ENCODE peak calls at places on chromosome 6, in ten cellular contexts. G, P, J, I, M, D, N, L, X and T are unnamed samples.

GRCh38 chr6:29967379-29968010 is 25.2 kb downstream of the HLA-A start:
- DNase-seq in G (no peak), P (no peak), J (peak; percentile 79), I (peak; percentile 54), M (no peak), D (no peak), N (no peak), L (peak; percentile 60), X (peak; percentile 63), T (no peak)

GRCh38 chr6:134267917-134268361 is 50.0 kb downstream of the SGK1 start:
- DNase-seq in G (peak; percentile 72), P (no peak), J (peak; percentile 54), I (no peak), M (no peak), D (no peak), N (no peak), L (no peak), X (peak; percentile 14), T (no peak)

GRCh38 chr6:54291738-54292137 is 16.5 kb upstream of the TINAG start:
- DNase-seq in G (no peak), P (no peak), J (peak; percentile 90), I (no peak), M (no peak), D (no peak), N (no peak), L (peak; percentile 86), X (no peak), T (no peak)

GRCh38 chr6:21587182-21587924 is 6.2 kb upstream of the SOX4 start:
- DNase-seq in G (peak; percentile 58), P (peak; percentile 7), J (peak; percentile 74), I (peak; percentile 84), M (no peak), D (peak; percentile 59), N (peak; percentile 61), L (peak; percentile 73), X (peak; percentile 85), T (peak; percentile 44)

GRCh38 chr6:136058852-136059251 is 191.3 kb downstream of the MTFR2 start:
- DNase-seq in G (no peak), P (no peak), J (no peak), I (no peak), M (no peak), D (no peak), N (no peak), L (no peak), X (no peak), T (no peak)

GRCh38 chr6:123810214-123810613 is 6.5 kb downstream of the NKAIN2 start:
- DNase-seq in G (no peak), P (no peak), J (peak; percentile 83), I (no peak), M (no peak), D (no peak), N (no peak), L (no peak), X (peak; percentile 33), T (no peak)

GRCh38 chr6:26195376-26195923 is 108.2 kb downstream of the HFE start:
- DNase-seq in G (peak; percentile 97), P (peak; percentile 81), J (peak; percentile 94), I (peak; percentile 95), M (peak; percentile 72), D (peak; percentile 52), N (peak; percentile 82), L (peak; percentile 89), X (no peak), T (peak; percentile 92)

GRCh38 chr6:15987569-15987968 is 141.3 kb upstream of the MYLIP start:
- DNase-seq in G (no peak), P (no peak), J (peak; percentile 24), I (no peak), M (no peak), D (no peak), N (no peak), L (no peak), X (no peak), T (no peak)